ENCODE peak calls at places on chromosomes 1 and 21, in four cellular contexts. G is occipital lobe, I is ureter, H is ELR. Y is an unnamed sample.

GRCh38 chr1:234296481-234296880 is 76.8 kb upstream of the COA6 start:
- DNase-seq in G (no peak), I (no peak), H (no peak), Y (no peak)

GRCh38 chr1:48493970-48494769 is 22.2 kb upstream of the SPATA6 start:
- DNase-seq in G (peak; percentile 75), I (peak; percentile 45), H (peak; percentile 15), Y (peak; percentile 51)

GRCh38 chr1:27455166-27455811 is 34.7 kb downstream of the WASF2 start:
- DNase-seq in G (no peak), I (no peak), H (no peak), Y (no peak)

GRCh38 chr1:216566809-216567208 is 143.6 kb upstream of the USH2A start:
- DNase-seq in G (no peak), I (no peak), H (peak; percentile 50), Y (no peak)

GRCh38 chr1:223175032-223175431 is 32.0 kb upstream of the TLR5 start:
- DNase-seq in G (no peak), I (no peak), H (peak; percentile 43), Y (no peak)

GRCh38 chr1:24643362-24644346 is 552 bp downstream of the SRRM1 start:
- DNase-seq in G (peak; percentile 17), I (peak; percentile 52), H (peak; percentile 32), Y (peak; percentile 10)

GRCh38 chr1:97721221-97721620 is 199.6 kb downstream of the DPYD start:
- DNase-seq in G (no peak), I (no peak), H (no peak), Y (no peak)

GRCh38 chr1:202061055-202061454 is 50.7 kb downstream of the ELF3 start:
- DNase-seq in G (no peak), I (no peak), H (no peak), Y (no peak)

GRCh38 chr1:191034126-191034525 is 556.5 kb upstream of the BRINP3 start:
- DNase-seq in G (no peak), I (no peak), H (no peak), Y (no peak)

GRCh38 chr1:70459502-70460225 is 48.6 kb downstream of the CTH start:
- DNase-seq in G (no peak), I (no peak), H (peak; percentile 81), Y (no peak)

GRCh38 chr1:21326861-21327344 is 36.6 kb upstream of the ECE1 start:
- DNase-seq in G (no peak), I (no peak), H (no peak), Y (no peak)

GRCh38 chr1:225980005-225980404 is 19.1 kb downstream of the SDE2 start:
- DNase-seq in G (no peak), I (no peak), H (no peak), Y (peak; percentile 78)

GRCh38 chr1:214192825-214193643 is 87.9 kb upstream of the SMYD2 start:
- DNase-seq in G (no peak), I (no peak), H (no peak), Y (no peak)

GRCh38 chr21:29271927-29272333 is 26.8 kb upstream of the BACH1 start:
- DNase-seq in G (no peak), I (no peak), H (no peak), Y (no peak)